ENCODE peak calls at places on chromosomes 16 and 17, in nine cellular contexts. M is A549, L is brain microvascular endothelial cell, R is mucosa of descending colon, U is ovary, Q is T-helper 9 cell, C is fibroblast of mammary gland, K is COLO829, F is GM20000. H is an unnamed sample.

GRCh38 chr17:58370716-58371115 is 18.7 kb upstream of the SUPT4H1 start:
- DNase-seq in M (no peak), L (no peak), R (no peak), U (no peak), Q (no peak), C (no peak), K (no peak), F (no peak), H (no peak)

GRCh38 chr17:70060415-70060814 is 14.6 kb upstream of the KCNJ16 start:
- DNase-seq in M (no peak), L (no peak), R (no peak), U (peak), Q (no peak), C (peak), K (no peak), F (no peak), H (no peak)

GRCh38 chr16:35689764-35690163 is 2230.4 kb downstream of the TP53TG3F start:
- DNase-seq in M (no peak), L (no peak), R (no peak), U (no peak), Q (no peak), C (no peak), K (no peak), F (no peak), H (no peak)

GRCh38 chr17:81139965-81140364 is 25.3 kb upstream of the PVALEF start:
- DNase-seq in M (no peak), L (no peak), R (no peak), U (no peak), Q (no peak), C (no peak), K (no peak), F (no peak), H (no peak)

GRCh38 chr16:49127103-49127502 is 154.5 kb downstream of the CBLN1 start:
- DNase-seq in M (no peak), L (no peak), R (no peak), U (no peak), Q (no peak), C (no peak), K (no peak), F (peak), H (no peak)

GRCh38 chr17:68035131-68035522 is 408 bp upstream of the KPNA2 start:
- DNase-seq in M (no peak), L (peak), R (peak), U (peak), Q (peak), C (no peak), K (peak), F (no peak), H (peak)

GRCh38 chr16:7744546-7745294 is 412.1 kb downstream of the RBFOX1 start:
- DNase-seq in M (no peak), L (no peak), R (no peak), U (no peak), Q (no peak), C (no peak), K (no peak), F (no peak), H (no peak)

GRCh38 chr17:39462644-39463375 is 1.5 kb downstream of the CDK12 start:
- DNase-seq in M (peak), L (no peak), R (peak), U (no peak), Q (no peak), C (no peak), K (no peak), F (no peak), H (peak)

GRCh38 chr17:79991924-79992656 is 43.6 kb downstream of the TBC1D16 start:
- DNase-seq in M (peak), L (no peak), R (peak), U (peak), Q (no peak), C (no peak), K (no peak), F (no peak), H (peak)

GRCh38 chr17:40611840-40612509 is 35.6 kb downstream of the SMARCE1 start:
- DNase-seq in M (no peak), L (no peak), R (no peak), U (no peak), Q (no peak), C (no peak), K (no peak), F (no peak), H (no peak)

GRCh38 chr16:51592013-51592501 is 441.0 kb upstream of the SALL1 start:
- DNase-seq in M (no peak), L (no peak), R (no peak), U (no peak), Q (no peak), C (no peak), K (no peak), F (no peak), H (no peak)

GRCh38 chr16:13305019-13305755 is 403.8 kb downstream of the SHISA9 start:
- DNase-seq in M (no peak), L (no peak), R (no peak), U (no peak), Q (no peak), C (peak), K (no peak), F (no peak), H (no peak)

GRCh38 chr16:72532896-72533295 is 360.9 kb upstream of the PMFBP1 start:
- DNase-seq in M (no peak), L (no peak), R (no peak), U (no peak), Q (no peak), C (no peak), K (no peak), F (no peak), H (no peak)